ENCODE peak calls at places on chromosomes 6 and 20, in eight cellular contexts. V is neural progenitor cell; I is tibial artery; Y is breast epithelium; Z is CD8-positive, alpha-beta T cell; L is Peyer's patch; X is Karpas-422; R is cardiac muscle cell. J is an unnamed sample. For H3K4me1, the result is how much of the 10 kb centered on the place peaks cover.

GRCh38 chr6:3418521-3419060 is 38.3 kb downstream of the SLC22A23 start:
- DNase-seq in V (no peak), I (no peak), Y (no peak), Z (no peak), L (no peak), X (no peak), R (no peak), J (peak)

GRCh38 chr6:39251406-39251805 is 22.1 kb upstream of the KCNK5 start:
- DNase-seq in V (no peak), I (no peak), Y (no peak), Z (no peak), L (no peak), X (no peak), R (no peak), J (peak)

GRCh38 chr20:23161244-23161875 is 75.2 kb upstream of the CD93 start:
- DNase-seq in V (no peak), I (peak), Y (no peak), Z (no peak), L (no peak), X (peak), R (no peak), J (no peak)

GRCh38 chr20:42492998-42493397 is 696.7 kb downstream of the PTPRT start:
- DNase-seq in V (no peak), I (no peak), Y (no peak), Z (no peak), L (no peak), X (peak), R (no peak), J (no peak)

GRCh38 chr6:77778527-77778926 is 125.7 kb downstream of the MEI4 start:
- DNase-seq in V (no peak), I (no peak), Y (no peak), Z (no peak), L (no peak), X (no peak), R (no peak), J (no peak)

GRCh38 chr6:1027109-1027794 is 284.6 kb upstream of the FOXQ1 start:
- DNase-seq in V (no peak), I (no peak), Y (no peak), Z (no peak), L (no peak), X (no peak), R (no peak), J (no peak)

GRCh38 chr20:40322941-40323340 is 366.1 kb downstream of the MAFB start:
- DNase-seq in V (no peak), I (no peak), Y (no peak), Z (no peak), L (no peak), X (no peak), R (no peak), J (no peak)

GRCh38 chr6:67885081-67886033 is 749.7 kb upstream of the ADGRB3 start:
- DNase-seq in V (no peak), I (no peak), Y (no peak), Z (no peak), L (no peak), X (no peak), R (no peak), J (no peak)

GRCh38 chr20:25453035-25453810 is 45.8 kb downstream of the GINS1 start:
- DNase-seq in V (no peak), I (no peak), Y (no peak), Z (no peak), L (no peak), X (no peak), R (peak), J (no peak)

GRCh38 chr6:85574932-85575598 is 18.6 kb downstream of the SNX14 start:
- DNase-seq in V (no peak), I (no peak), Y (no peak), Z (no peak), L (no peak), X (no peak), R (no peak), J (no peak)

GRCh38 chr6:41736207-41736710 is 851 bp upstream of the TFEB start:
- DNase-seq in V (peak), I (no peak), Y (no peak), Z (no peak), L (no peak), X (no peak), R (no peak), J (peak)
- H3K4me3 ChIP-seq in V (no peak), I (no peak), Y (no peak), Z (no peak), L (no peak), X (peak), R (no peak), J (no peak)

GRCh38 chr6:6689413-6690143 is 101.1 kb downstream of the LY86 start:
- DNase-seq in V (no peak), I (no peak), Y (no peak), Z (no peak), L (no peak), X (no peak), R (no peak), J (no peak)

GRCh38 chr6:6688951-6689350 is 100.4 kb downstream of the LY86 start:
- DNase-seq in V (no peak), I (no peak), Y (no peak), Z (no peak), L (no peak), X (no peak), R (no peak), J (no peak)

GRCh38 chr6:6688283-6688682 is 99.8 kb downstream of the LY86 start:
- DNase-seq in V (peak), I (no peak), Y (no peak), Z (no peak), L (no peak), X (no peak), R (no peak), J (no peak)

GRCh38 chr6:6686748-6687601 is 98.5 kb downstream of the LY86 start:
- DNase-seq in V (peak), I (peak), Y (peak), Z (no peak), L (peak), X (peak), R (peak), J (peak)

GRCh38 chr6:6690144-6690483 is 101.6 kb downstream of the LY86 start:
- DNase-seq in V (no peak), I (no peak), Y (no peak), Z (no peak), L (no peak), X (no peak), R (no peak), J (no peak)
- H3K4me1 ChIP-seq in V (under half), I (under half), Y (under half), Z (under half), L (under half), X (under half), R (under half), J (half or more)

GRCh38 chr6:138546733-138547185 is 47.5 kb upstream of the NHSL1 start:
- DNase-seq in V (no peak), I (no peak), Y (no peak), Z (no peak), L (no peak), X (no peak), R (no peak), J (no peak)
- H3K4me3 ChIP-seq in V (no peak), I (no peak), Y (no peak), Z (no peak), L (no peak), X (no peak), R (no peak), J (no peak)

GRCh38 chr20:44619294-44619693 is 32.2 kb downstream of the ADA start:
- DNase-seq in V (no peak), I (no peak), Y (no peak), Z (no peak), L (no peak), X (no peak), R (no peak), J (peak)
- H3K4me1 ChIP-seq in V (under half), I (under half), Y (under half), Z (half or more), L (under half), X (under half), R (under half), J (under half)